ENCODE peak calls at places on chromosome 2, in four cellular contexts. Q is CD8-positive, alpha-beta memory T cell; D is tibial artery; Z is IMR-90. M is an unnamed sample. For H3K9me3, the result is how much of the 10 kb centered on the place peaks cover.

GRCh38 chr2:23492337-23492675 is 107.3 kb downstream of the KLHL29 start:
- DNase-seq in D (no peak), Z (no peak), Q (no peak), M (no peak)

GRCh38 chr2:56379066-56379465 is 195.3 kb downstream of the CCDC85A start:
- DNase-seq in D (no peak), Z (no peak), Q (no peak), M (no peak)

GRCh38 chr2:108637304-108637669 is 82.0 kb upstream of the RANBP2 start:
- DNase-seq in Z (peak), D (peak), Q (no peak), M (no peak)

GRCh38 chr2:240259924-240260529 is 119.6 kb upstream of the OTOS start:
- DNase-seq in Q (no peak), D (peak), Z (no peak), M (no peak)

GRCh38 chr2:121055088-121055487 is 229.9 kb downstream of the TFCP2L1 start:
- DNase-seq in D (no peak), Z (no peak), Q (no peak), M (no peak)

GRCh38 chr2:9725106-9725505 is 94.3 kb upstream of the YWHAQ start:
- DNase-seq in D (no peak), Z (no peak), Q (no peak), M (no peak)

GRCh38 chr2:143263045-143263625 is 133.9 kb downstream of the ARHGAP15 start:
- DNase-seq in Z (no peak), D (no peak), Q (no peak), M (no peak)

GRCh38 chr2:42342795-42343241 is 18.2 kb downstream of the COX7A2L start:
- DNase-seq in Z (no peak), Q (no peak), D (peak), M (no peak)

GRCh38 chr2:162929571-162929970 is 91.0 kb upstream of the KCNH7 start:
- DNase-seq in Q (no peak), D (no peak), Z (no peak), M (no peak)

GRCh38 chr2:103289101-103289725 is 527.4 kb downstream of the TMEM182 start:
- DNase-seq in Z (no peak), D (no peak), Q (no peak), M (no peak)

GRCh38 chr2:9803023-9803805 is 40.1 kb upstream of the TAF1B start:
- DNase-seq in Q (no peak), Z (no peak), D (peak), M (no peak)

GRCh38 chr2:68043719-68044498 is 18.9 kb downstream of the C1D start:
- DNase-seq in Q (no peak), D (no peak), Z (peak), M (no peak)

GRCh38 chr2:36356199-36356989 is 816 bp downstream of the CRIM1 start:
- DNase-seq in D (peak), Q (peak), Z (peak), M (peak)

GRCh38 chr2:68562934-68563333 is 80.4 kb upstream of the PROKR1 start:
- DNase-seq in Z (no peak), D (no peak), Q (no peak), M (no peak)

GRCh38 chr2:120669121-120669952 is 66.3 kb upstream of the GLI2 start:
- DNase-seq in Q (no peak), D (no peak), Z (peak), M (no peak)

GRCh38 chr2:36762764-36763490 is 66.4 kb downstream of the VIT start:
- DNase-seq in D (no peak), Q (no peak), Z (no peak), M (no peak)

GRCh38 chr2:171513719-171514160 is 8.5 kb upstream of the CYBRD1 start:
- DNase-seq in Z (no peak), D (no peak), Q (no peak), M (no peak)

GRCh38 chr2:10419553-10420257 is 28.4 kb downstream of the ODC1 start:
- DNase-seq in D (no peak), Q (no peak), Z (no peak), M (no peak)

GRCh38 chr2:37558622-37559021 is 112.8 kb downstream of the CDC42EP3 start:
- DNase-seq in Q (no peak), Z (no peak), D (no peak), M (no peak)

GRCh38 chr2:85514323-85514722 is 24.6 kb upstream of the MAT2A start:
- DNase-seq in Z (no peak), Q (no peak), D (no peak), M (no peak)

GRCh38 chr2:45826889-45827635 is 175.6 kb downstream of the PRKCE start:
- DNase-seq in Q (no peak), Z (peak), D (peak), M (no peak)

DNA sequence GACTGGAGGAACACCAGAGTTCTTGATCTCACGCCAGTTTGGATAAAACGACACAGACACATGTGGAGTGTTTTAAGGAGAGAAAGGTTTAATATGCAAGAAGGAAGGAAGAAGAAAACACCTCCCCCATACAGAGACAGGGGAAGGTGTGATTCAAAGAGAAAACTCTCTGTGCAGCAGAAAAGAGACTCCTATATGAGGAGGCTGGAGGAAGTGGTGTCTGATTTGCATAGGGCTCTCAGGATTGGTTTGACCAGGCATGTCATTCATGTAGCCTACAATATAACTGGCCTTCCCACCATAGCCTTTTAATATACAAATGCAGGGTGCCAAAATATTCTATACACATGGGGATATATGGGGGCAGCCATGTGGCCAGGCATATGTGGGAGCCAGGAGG is 1386.5 kb downstream of the RPIA start:
- DNase-seq in D (no peak), Z (no peak), Q (no peak), M (no peak)
- H3K9me3 ChIP-seq in D (under half), Z (under half), Q (under half), M (under half)

GRCh38 chr2:238667008-238667407 is 180.9 kb upstream of the TWIST2 start:
- DNase-seq in Q (no peak), D (no peak), Z (no peak), M (no peak)

GRCh38 chr2:238668426-238668825 is 179.5 kb upstream of the TWIST2 start:
- DNase-seq in D (no peak), Q (no peak), Z (no peak), M (no peak)

GRCh38 chr2:238669581-238670340 is 178.1 kb upstream of the TWIST2 start:
- DNase-seq in Z (no peak), Q (no peak), D (no peak), M (no peak)

GRCh38 chr2:238669046-238669445 is 178.8 kb upstream of the TWIST2 start:
- DNase-seq in D (no peak), Q (no peak), Z (no peak), M (no peak)

GRCh38 chr2:238670341-238670681 is 177.6 kb upstream of the TWIST2 start:
- DNase-seq in Z (no peak), D (no peak), Q (no peak), M (no peak)
- H3K9me3 ChIP-seq in Z (under half), D (under half), Q (under half), M (under half)

GRCh38 chr2:157900203-157900602 is 24.1 kb upstream of the ACVR1 start:
- DNase-seq in D (no peak), Q (no peak), Z (no peak), M (no peak)
- H3K9me3 ChIP-seq in D (under half), Q (under half), Z (under half), M (under half)

GRCh38 chr2:179886-180285 is 83.9 kb downstream of the SH3YL1 start:
- DNase-seq in D (no peak), Z (no peak), Q (no peak), M (no peak)

GRCh38 chr2:185221-185620 is 78.6 kb downstream of the SH3YL1 start:
- DNase-seq in Z (no peak), Q (no peak), D (no peak), M (no peak)

GRCh38 chr2:184695-185094 is 79.1 kb downstream of the SH3YL1 start:
- DNase-seq in Q (no peak), D (no peak), Z (no peak), M (no peak)

GRCh38 chr2:180311-180710 is 83.5 kb downstream of the SH3YL1 start:
- DNase-seq in Q (no peak), D (no peak), Z (no peak), M (no peak)

DNA sequence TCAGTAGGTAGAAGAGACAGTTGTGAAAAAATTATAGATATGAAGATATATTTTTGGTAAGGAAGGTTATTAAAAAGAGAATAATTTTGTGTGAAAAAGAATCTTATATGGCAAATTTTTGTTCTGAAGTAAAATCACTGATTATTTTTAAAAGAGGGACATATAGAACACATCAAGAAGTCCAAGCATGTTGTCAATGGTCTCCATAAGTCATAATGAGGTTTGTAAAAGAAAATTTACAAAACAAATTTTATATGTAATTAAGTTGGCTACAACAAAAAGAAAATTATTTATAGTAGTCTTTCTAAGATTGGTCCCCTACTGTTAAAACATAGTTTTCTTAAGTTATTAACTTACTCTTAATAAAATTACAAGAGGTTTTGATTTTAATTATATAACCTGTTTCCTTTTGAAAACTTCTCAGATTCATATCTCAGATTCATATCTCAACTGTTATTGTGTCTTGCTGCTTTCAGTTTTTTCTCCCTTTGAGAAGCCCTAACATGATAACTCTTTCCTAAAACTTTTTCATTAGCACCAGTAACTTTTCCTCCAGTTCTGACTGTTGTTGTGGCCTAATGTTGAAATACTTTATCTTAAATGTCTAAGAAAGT is 81.2 kb downstream of the SH3YL1 start:
- DNase-seq in Q (no peak), Z (no peak), D (no peak), M (no peak)
- H3K9me3 ChIP-seq in Q (under half), Z (under half), D (under half), M (under half)

GRCh38 chr2:150994041-150994440 is 267.6 kb downstream of the RBM43 start:
- DNase-seq in Z (peak), Q (no peak), D (no peak), M (no peak)

DNA sequence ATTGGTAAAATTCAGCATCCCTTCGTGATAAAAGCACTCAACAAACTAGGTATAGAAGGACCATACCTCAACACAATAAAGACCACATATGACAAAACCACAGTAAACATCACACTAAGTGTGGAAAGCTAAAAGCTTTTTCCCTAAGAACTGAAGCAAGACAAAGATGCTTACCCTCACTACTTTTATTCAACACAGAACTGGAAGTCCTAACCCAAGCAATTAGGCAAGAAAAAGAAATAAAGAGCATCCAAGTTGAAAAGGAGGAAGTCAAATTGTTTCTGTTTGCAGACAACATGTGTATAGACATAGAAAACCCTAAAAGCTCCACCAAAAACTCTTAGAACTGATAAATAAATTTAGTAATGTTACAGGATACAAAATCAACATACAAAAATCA is 271.7 kb downstream of the RBM43 start:
- DNase-seq in Z (no peak), Q (no peak), D (no peak), M (no peak)
- H3K9me3 ChIP-seq in Z (under half), Q (under half), D (under half), M (under half)

GRCh38 chr2:146852661-146853060 is 992.2 kb upstream of the ACVR2A start:
- DNase-seq in Q (no peak), D (no peak), Z (no peak), M (no peak)

GRCh38 chr2:146853741-146854444 is 990.9 kb upstream of the ACVR2A start:
- DNase-seq in D (no peak), Z (peak), Q (no peak), M (no peak)

GRCh38 chr2:146847846-146848245 is 997.0 kb upstream of the ACVR2A start:
- DNase-seq in Q (no peak), Z (no peak), D (no peak), M (no peak)

GRCh38 chr2:146850746-146851145 is 994.1 kb upstream of the ACVR2A start:
- DNase-seq in Z (no peak), D (no peak), Q (no peak), M (no peak)
- H3K9me3 ChIP-seq in Z (under half), D (under half), Q (under half), M (under half)